ENCODE peak calls at places on chromosomes 6 and 20, in six cellular contexts. J is HL-60, I is heart left ventricle, X is right lobe of liver, R is tibial artery, H is gastrocnemius medialis. Y is an unnamed sample.

GRCh38 chr20:33578510-33578909 is 83.6 kb upstream of the C20orf144 start:
- DNase-seq in X (no peak), H (no peak), I (no peak), J (no peak), R (no peak), Y (no peak)

GRCh38 chr6:45813943-45814342 is 201.7 kb downstream of the CLIC5 start:
- DNase-seq in I (no peak), X (no peak), R (no peak), H (no peak), J (no peak), Y (no peak)

GRCh38 chr6:88263591-88263990 is 97.4 kb upstream of the CNR1 start:
- DNase-seq in R (no peak), J (peak), I (no peak), X (no peak), H (no peak), Y (no peak)

GRCh38 chr6:73348550-73349204 is 5.4 kb downstream of the DPPA5 start:
- DNase-seq in I (no peak), J (no peak), H (no peak), X (no peak), R (no peak), Y (no peak)

GRCh38 chr20:59390437-59390836 is 90.0 kb downstream of the EDN3 start:
- DNase-seq in H (no peak), J (no peak), I (no peak), X (no peak), R (no peak), Y (no peak)

GRCh38 chr6:81366970-81367369 is 385.5 kb downstream of the TENT5A start:
- DNase-seq in I (no peak), J (no peak), H (no peak), X (no peak), R (no peak), Y (no peak)

GRCh38 chr20:1431158-1431557 is 35.5 kb downstream of the NSFL1C start:
- DNase-seq in I (no peak), X (no peak), J (no peak), H (no peak), R (no peak), Y (no peak)

GRCh38 chr6:92538926-92539325 is 880.4 kb downstream of the EPHA7 start:
- DNase-seq in H (no peak), I (no peak), J (no peak), X (no peak), R (no peak), Y (no peak)

GRCh38 chr6:49923826-49924225 is 40.1 kb downstream of the DEFB114 start:
- DNase-seq in I (no peak), H (no peak), X (no peak), J (no peak), R (no peak), Y (no peak)

GRCh38 chr20:5448449-5449118 is 131.8 kb upstream of the PROKR2 start:
- DNase-seq in R (no peak), I (no peak), J (peak), H (no peak), X (no peak), Y (no peak)

GRCh38 chr6:112153926-112154621 is 66.7 kb downstream of the FAM229B start:
- DNase-seq in I (no peak), H (no peak), R (no peak), J (no peak), X (no peak), Y (no peak)

GRCh38 chr6:28922841-28923317 is 906 bp downstream of the TRIM27 start:
- DNase-seq in X (no peak), H (peak), I (no peak), R (peak), J (peak), Y (peak)

GRCh38 chr6:50699086-50699886 is 14.0 kb upstream of the TFAP2D start:
- DNase-seq in X (no peak), I (no peak), R (no peak), H (no peak), J (no peak), Y (no peak)

GRCh38 chr6:41682966-41683459 is 44.7 kb downstream of the MDFI start:
- DNase-seq in R (peak), J (no peak), I (no peak), X (no peak), H (no peak), Y (peak)

GRCh38 chr6:97669191-97669651 is 386.2 kb upstream of the MMS22L start:
- DNase-seq in H (no peak), R (no peak), J (no peak), X (no peak), I (peak), Y (peak)

GRCh38 chr20:16240355-16240754 is 332.9 kb downstream of the KIF16B start:
- DNase-seq in X (no peak), J (no peak), I (no peak), R (no peak), H (no peak), Y (no peak)

GRCh38 chr6:155828989-155829388 is 373.4 kb upstream of the NOX3 start:
- DNase-seq in R (no peak), H (no peak), J (no peak), I (no peak), X (no peak), Y (no peak)

GRCh38 chr20:4813839-4814695 is 92.4 kb downstream of the PRND start:
- DNase-seq in H (no peak), I (no peak), X (no peak), J (peak), R (peak), Y (peak)

GRCh38 chr6:137706065-137706422 is 161.0 kb upstream of the TNFAIP3 start:
- DNase-seq in X (no peak), H (no peak), R (no peak), J (no peak), I (no peak), Y (no peak)

GRCh38 chr20:48956052-48956451 is 34.5 kb downstream of the ARFGEF2 start:
- DNase-seq in X (no peak), J (no peak), H (no peak), R (no peak), I (no peak), Y (no peak)

GRCh38 chr20:16556299-16556698 is 16.9 kb downstream of the KIF16B start:
- DNase-seq in I (no peak), X (no peak), R (no peak), J (no peak), H (no peak), Y (no peak)

GRCh38 chr20:17281478-17281877 is 54.6 kb downstream of the PCSK2 start:
- DNase-seq in J (peak), I (no peak), R (no peak), H (no peak), X (no peak), Y (no peak)

GRCh38 chr6:36657942-36658544 is 20.5 kb upstream of the CDKN1A start:
- DNase-seq in R (no peak), X (no peak), H (no peak), I (no peak), J (no peak), Y (no peak)

GRCh38 chr6:136991614-136992013 is 53.2 kb downstream of the IL20RA start:
- DNase-seq in X (no peak), R (no peak), J (no peak), I (no peak), H (no peak), Y (no peak)

GRCh38 chr20:36571564-36572504 is 1.6 kb upstream of the TGIF2 start:
- DNase-seq in J (no peak), I (no peak), R (no peak), X (no peak), H (no peak), Y (no peak)

GRCh38 chr6:45658396-45658795 is 280.7 kb upstream of the SUPT3H start:
- DNase-seq in R (no peak), I (no peak), X (no peak), H (no peak), J (no peak), Y (no peak)

GRCh38 chr6:135534773-135535380 is 37.3 kb upstream of the AHI1 start:
- DNase-seq in I (no peak), X (no peak), R (no peak), H (no peak), J (no peak), Y (no peak)

GRCh38 chr6:116094041-116094440 is 6.6 kb upstream of the NT5DC1 start:
- DNase-seq in J (no peak), R (no peak), H (no peak), X (peak), I (no peak), Y (no peak)

GRCh38 chr6:82877213-82878195 is 188.1 kb downstream of the UBE3D start:
- DNase-seq in I (no peak), H (no peak), X (no peak), J (no peak), R (no peak), Y (no peak)

GRCh38 chr6:53985361-53985760 is 125.9 kb upstream of the MLIP start:
- DNase-seq in H (no peak), R (no peak), I (no peak), X (no peak), J (no peak), Y (no peak)

GRCh38 chr20:1987826-1988225 is 6.0 kb downstream of the PDYN start:
- DNase-seq in J (no peak), X (no peak), I (no peak), R (no peak), H (no peak), Y (no peak)

GRCh38 chr6:42104095-42104806 is 38.2 kb downstream of the C6orf132 start:
- DNase-seq in X (peak), R (no peak), J (peak), H (peak), I (peak), Y (peak)

DNA sequence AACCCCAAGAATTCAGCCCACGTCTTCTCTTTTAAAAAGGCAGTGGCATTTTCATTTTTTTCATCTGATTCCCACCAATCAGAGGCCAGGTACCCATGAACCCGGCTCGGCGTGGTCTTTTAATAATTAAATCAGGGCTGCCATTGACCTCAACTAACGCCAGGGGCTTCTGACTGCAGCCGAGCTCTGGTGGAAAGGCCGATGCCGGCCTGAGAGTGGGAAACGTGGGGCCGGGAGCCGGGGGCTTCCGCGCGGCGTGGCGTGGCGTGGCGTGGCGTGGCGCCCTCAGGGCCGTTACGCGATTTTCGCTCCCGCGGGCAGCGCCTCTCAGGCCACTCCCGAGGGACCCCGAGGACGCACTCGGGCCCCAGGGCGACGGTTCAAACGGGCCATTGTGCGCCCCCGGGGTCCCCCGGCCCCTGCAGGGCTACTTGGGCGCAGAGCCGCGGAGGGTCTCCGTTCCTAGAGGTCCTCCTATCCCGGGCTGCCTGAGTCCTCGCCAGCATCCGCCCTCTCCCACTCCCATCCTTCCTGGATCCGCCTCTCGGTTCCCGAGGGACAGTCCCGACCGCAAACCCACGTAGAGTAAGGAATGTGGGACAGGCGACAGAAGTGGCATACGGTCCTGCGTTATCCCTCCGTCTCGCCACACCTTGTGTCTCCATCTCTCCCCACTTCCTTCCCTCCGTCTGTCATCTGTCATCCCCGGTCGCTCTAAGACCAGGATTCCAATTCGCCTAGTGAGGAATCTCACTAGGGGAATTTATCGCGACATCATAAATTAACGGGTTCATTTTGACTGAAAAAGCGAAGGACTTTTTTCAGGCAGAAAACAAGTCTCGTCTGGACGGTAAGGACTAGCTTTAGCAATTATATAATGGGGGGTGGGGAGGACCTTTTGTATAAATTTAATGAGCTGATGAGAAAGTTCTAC is 876 bp upstream of the TBPL1 start:
- DNase-seq in H (peak), X (peak), J (peak), R (peak), I (peak), Y (peak)
- H3K27ac ChIP-seq in H (peak), X (peak), J (peak), R (peak), I (peak), Y (peak)

GRCh38 chr20:46199198-46199597 is 81.1 kb downstream of the CD40 start:
- DNase-seq in R (no peak), I (no peak), H (no peak), J (no peak), X (no peak), Y (no peak)

GRCh38 chr20:46202758-46203509 is 84.8 kb downstream of the CD40 start:
- DNase-seq in H (no peak), R (no peak), X (no peak), J (no peak), I (no peak), Y (peak)

GRCh38 chr20:46204594-46205205 is 86.6 kb downstream of the CD40 start:
- DNase-seq in I (no peak), H (no peak), J (no peak), R (no peak), X (no peak), Y (no peak)

GRCh38 chr20:46203510-46203837 is 85.4 kb downstream of the CD40 start:
- DNase-seq in I (no peak), X (no peak), J (no peak), R (no peak), H (no peak), Y (no peak)

DNA sequence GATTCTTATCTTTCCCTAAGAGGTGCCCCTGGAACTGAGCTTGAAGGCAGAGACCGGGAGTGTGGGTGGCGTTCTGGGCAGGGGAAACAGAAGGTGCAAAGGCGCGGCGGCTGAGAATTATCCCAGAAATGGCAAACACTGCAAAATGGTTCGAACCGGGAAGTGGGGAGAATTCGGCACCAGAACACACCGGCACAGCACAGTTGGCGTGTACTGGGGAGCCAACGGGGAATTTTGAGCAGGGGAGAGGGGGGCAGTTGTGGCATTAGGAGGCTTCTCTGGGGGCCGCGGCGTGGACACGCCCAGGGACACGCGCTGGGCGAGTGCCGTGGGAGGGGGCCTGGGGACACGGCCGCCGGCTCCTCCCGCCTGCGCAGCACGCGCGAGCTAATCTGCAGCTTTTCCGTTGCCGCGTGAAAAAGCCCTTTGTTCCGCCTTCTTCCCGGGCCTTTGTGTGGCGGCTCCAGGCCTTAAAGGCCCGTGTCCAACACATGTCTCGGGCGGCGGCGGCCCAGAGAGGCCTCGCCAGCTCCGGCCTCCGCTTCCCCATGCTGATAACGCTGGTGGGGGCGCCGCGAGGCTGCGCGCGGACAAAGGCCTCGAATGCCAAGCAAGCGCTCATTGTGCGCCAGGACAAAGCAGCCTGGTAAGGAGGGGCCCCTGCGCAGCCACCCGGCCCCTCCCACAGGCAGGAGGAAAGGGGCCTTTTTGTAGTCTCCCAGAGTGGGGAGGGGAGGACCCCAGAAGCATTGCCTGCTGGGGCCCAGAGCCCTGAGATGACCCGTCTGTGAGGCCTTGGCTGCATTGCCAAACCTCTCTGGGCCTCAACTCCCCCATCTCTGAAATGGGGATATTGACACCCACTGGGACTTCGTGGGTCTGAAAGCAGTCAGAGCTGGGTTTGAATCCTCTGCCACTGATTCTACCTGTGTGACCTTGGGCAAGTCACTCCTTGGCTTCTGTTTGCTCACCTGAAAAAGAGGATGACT is 82.8 kb downstream of the CD40 start:
- DNase-seq in X (no peak), I (no peak), H (no peak), R (no peak), J (no peak), Y (peak)
- H3K27ac ChIP-seq in X (no peak), I (no peak), H (no peak), R (no peak), J (no peak), Y (peak)

GRCh38 chr6:33209856-33210255 is 1.6 kb downstream of the RING1 start:
- DNase-seq in H (no peak), J (no peak), I (no peak), R (peak), X (no peak), Y (no peak)
- H3K27ac ChIP-seq in H (no peak), J (no peak), I (no peak), R (no peak), X (no peak), Y (no peak)

DNA sequence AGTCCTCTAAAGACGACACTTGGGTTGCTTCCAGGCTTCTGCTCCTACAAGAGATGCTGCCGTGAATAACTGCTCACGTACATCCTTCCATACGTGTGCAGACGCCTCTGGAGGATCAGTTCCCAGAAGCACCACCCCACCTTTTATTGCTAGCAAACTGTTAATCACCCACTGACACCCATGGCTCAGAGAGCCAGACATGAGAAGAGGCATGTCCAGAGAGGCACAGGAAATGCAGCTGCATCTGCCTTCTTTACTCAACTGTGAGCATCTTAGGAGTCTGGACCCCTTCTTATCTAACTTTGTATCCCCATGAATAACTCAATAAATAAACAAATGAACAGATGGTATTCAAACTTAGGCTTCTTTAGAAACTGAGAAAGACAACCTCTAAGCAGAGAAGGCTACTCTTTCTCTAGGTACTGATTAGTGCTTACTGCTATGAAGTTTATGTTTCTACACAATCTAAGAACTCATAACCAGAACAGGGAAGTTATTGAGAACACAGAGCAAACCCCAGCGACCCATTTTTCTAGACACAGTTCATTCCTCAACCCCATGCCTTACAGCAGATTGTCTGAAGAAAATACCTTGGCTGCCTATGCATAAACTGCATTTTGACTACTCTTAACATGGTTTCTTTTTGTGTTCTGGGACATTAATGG is 228.7 kb upstream of the RREB1 start:
- DNase-seq in I (no peak), H (no peak), X (no peak), J (no peak), R (no peak), Y (no peak)
- H3K27ac ChIP-seq in I (no peak), H (no peak), X (no peak), J (peak), R (no peak), Y (no peak)

GRCh38 chr6:12092762-12093161 is 80.7 kb downstream of the HIVEP1 start:
- DNase-seq in X (no peak), I (no peak), H (no peak), R (no peak), J (no peak), Y (no peak)
- H3K27ac ChIP-seq in X (no peak), I (no peak), H (no peak), R (no peak), J (no peak), Y (no peak)

GRCh38 chr6:150687508-150687907 is 87.8 kb downstream of the PLEKHG1 start:
- DNase-seq in R (no peak), H (peak), J (no peak), X (no peak), I (peak), Y (no peak)
- H3K27ac ChIP-seq in R (no peak), H (peak), J (no peak), X (no peak), I (peak), Y (no peak)

DNA sequence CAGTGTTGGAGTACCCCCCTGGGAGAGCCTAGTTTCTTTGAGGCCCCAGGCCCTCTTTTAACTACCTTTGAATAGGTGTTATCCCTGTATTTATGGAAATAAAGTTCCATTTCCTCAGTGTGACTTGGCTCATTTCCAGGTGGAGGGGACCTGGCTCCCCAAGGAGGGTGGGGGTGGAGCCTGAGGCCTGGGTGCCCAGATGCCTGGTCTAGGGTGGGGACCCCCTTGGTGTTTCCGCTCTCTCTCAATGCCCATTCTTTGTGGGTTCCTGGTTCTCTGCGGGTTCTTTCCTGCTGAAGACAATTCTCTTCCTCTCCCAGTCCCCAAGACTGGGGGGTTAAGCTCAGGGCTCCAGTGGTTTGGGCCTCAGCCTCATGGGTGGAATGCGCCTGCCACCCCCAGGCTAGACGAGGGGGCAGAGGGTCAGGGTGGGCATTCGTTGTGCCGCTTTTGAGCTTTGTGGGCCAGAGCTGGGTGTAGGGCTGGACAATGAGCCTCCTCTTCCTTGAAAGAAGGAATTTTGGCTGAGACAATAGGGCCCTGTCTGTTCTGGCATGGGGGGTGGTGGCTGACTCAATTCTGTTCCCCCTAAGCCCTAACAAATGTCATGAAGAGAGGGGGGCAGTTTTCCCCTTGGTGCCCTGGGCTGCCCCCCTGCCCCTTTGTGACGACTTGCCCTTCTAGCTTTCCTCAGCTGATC is 686 bp upstream of the EGFL8 start:
- DNase-seq in R (no peak), X (no peak), I (no peak), J (no peak), H (no peak), Y (no peak)
- H3K27ac ChIP-seq in R (no peak), X (no peak), I (no peak), J (no peak), H (peak), Y (peak)